ENCODE peak calls at places on chromosomes 1 and 21, in seven cellular contexts. One of them, this sample, is unnamed.

GRCh38 chr1:109875874-109876273 is 34.8 kb upstream of the CSF1 start:
- DNase-seq in adrenal gland: no peak
- DNase-seq in HEK293T: no peak
- DNase-seq in activated B cell treated with CpG ODN at 0.5 μM for 24 hours: no peak
- DNase-seq in activated gamma-delta T cell treated with anti-CD3 and anti-CD28 coated beads, Interleukin-2, amount 50 U/mL, for 16 hours: no peak
- DNase-seq in NCI-H1092 treated with DMSO at 0.1 percent for 48 hours: no peak
- DNase-seq in T-helper 2 cell: no peak
- DNase-seq in this sample: no peak

GRCh38 chr1:229203030-229203751 is 67.7 kb upstream of the RAB4A start:
- DNase-seq in HEK293T: peak
- DNase-seq in activated gamma-delta T cell treated with anti-CD3 and anti-CD28 coated beads, Interleukin-2, amount 50 U/mL, for 16 hours: no peak
- DNase-seq in NCI-H1092 treated with DMSO at 0.1 percent for 48 hours: no peak
- DNase-seq in activated B cell treated with CpG ODN at 0.5 μM for 24 hours: no peak
- DNase-seq in adrenal gland: no peak
- DNase-seq in T-helper 2 cell: peak
- DNase-seq in this sample: peak

GRCh38 chr1:39485046-39485803 is 6.2 kb upstream of the BMP8A start:
- DNase-seq in HEK293T: no peak
- DNase-seq in activated gamma-delta T cell treated with anti-CD3 and anti-CD28 coated beads, Interleukin-2, amount 50 U/mL, for 16 hours: no peak
- DNase-seq in adrenal gland: no peak
- DNase-seq in activated B cell treated with CpG ODN at 0.5 μM for 24 hours: no peak
- DNase-seq in T-helper 2 cell: no peak
- DNase-seq in NCI-H1092 treated with DMSO at 0.1 percent for 48 hours: no peak
- DNase-seq in this sample: no peak

GRCh38 chr1:2971609-2972008 is 49.7 kb upstream of the ACTRT2 start:
- DNase-seq in NCI-H1092 treated with DMSO at 0.1 percent for 48 hours: no peak
- DNase-seq in activated gamma-delta T cell treated with anti-CD3 and anti-CD28 coated beads, Interleukin-2, amount 50 U/mL, for 16 hours: no peak
- DNase-seq in HEK293T: no peak
- DNase-seq in activated B cell treated with CpG ODN at 0.5 μM for 24 hours: peak
- DNase-seq in adrenal gland: no peak
- DNase-seq in T-helper 2 cell: no peak
- DNase-seq in this sample: peak

GRCh38 chr1:233442392-233442791 is 114.9 kb downstream of the MAP3K21 start:
- DNase-seq in T-helper 2 cell: no peak
- DNase-seq in HEK293T: no peak
- DNase-seq in NCI-H1092 treated with DMSO at 0.1 percent for 48 hours: no peak
- DNase-seq in adrenal gland: no peak
- DNase-seq in activated gamma-delta T cell treated with anti-CD3 and anti-CD28 coated beads, Interleukin-2, amount 50 U/mL, for 16 hours: no peak
- DNase-seq in activated B cell treated with CpG ODN at 0.5 μM for 24 hours: no peak
- DNase-seq in this sample: no peak

GRCh38 chr21:37987668-37988067 is 71.4 kb upstream of the KCNJ6 start:
- DNase-seq in T-helper 2 cell: no peak
- DNase-seq in adrenal gland: no peak
- DNase-seq in NCI-H1092 treated with DMSO at 0.1 percent for 48 hours: no peak
- DNase-seq in activated gamma-delta T cell treated with anti-CD3 and anti-CD28 coated beads, Interleukin-2, amount 50 U/mL, for 16 hours: no peak
- DNase-seq in activated B cell treated with CpG ODN at 0.5 μM for 24 hours: no peak
- DNase-seq in HEK293T: no peak
- DNase-seq in this sample: no peak

GRCh38 chr21:34890724-34891609 is 158.1 kb downstream of the RUNX1 start:
- DNase-seq in activated B cell treated with CpG ODN at 0.5 μM for 24 hours: peak
- DNase-seq in adrenal gland: no peak
- DNase-seq in NCI-H1092 treated with DMSO at 0.1 percent for 48 hours: no peak
- DNase-seq in activated gamma-delta T cell treated with anti-CD3 and anti-CD28 coated beads, Interleukin-2, amount 50 U/mL, for 16 hours: no peak
- DNase-seq in T-helper 2 cell: no peak
- DNase-seq in HEK293T: no peak
- DNase-seq in this sample: no peak

GRCh38 chr1:244313346-244313745 is 138.4 kb downstream of the ADSS2 start:
- DNase-seq in activated gamma-delta T cell treated with anti-CD3 and anti-CD28 coated beads, Interleukin-2, amount 50 U/mL, for 16 hours: no peak
- DNase-seq in adrenal gland: no peak
- DNase-seq in T-helper 2 cell: no peak
- DNase-seq in NCI-H1092 treated with DMSO at 0.1 percent for 48 hours: no peak
- DNase-seq in activated B cell treated with CpG ODN at 0.5 μM for 24 hours: no peak
- DNase-seq in HEK293T: no peak
- DNase-seq in this sample: no peak

GRCh38 chr1:206935491-206936067 is 10.7 kb downstream of the PIGR start:
- DNase-seq in adrenal gland: no peak
- DNase-seq in activated gamma-delta T cell treated with anti-CD3 and anti-CD28 coated beads, Interleukin-2, amount 50 U/mL, for 16 hours: no peak
- DNase-seq in HEK293T: peak
- DNase-seq in NCI-H1092 treated with DMSO at 0.1 percent for 48 hours: peak
- DNase-seq in activated B cell treated with CpG ODN at 0.5 μM for 24 hours: peak
- DNase-seq in T-helper 2 cell: peak
- DNase-seq in this sample: peak

GRCh38 chr1:26161408-26162219 is 2.7 kb downstream of the FAM110D start:
- DNase-seq in NCI-H1092 treated with DMSO at 0.1 percent for 48 hours: peak
- DNase-seq in HEK293T: peak
- DNase-seq in adrenal gland: peak
- DNase-seq in activated gamma-delta T cell treated with anti-CD3 and anti-CD28 coated beads, Interleukin-2, amount 50 U/mL, for 16 hours: no peak
- DNase-seq in activated B cell treated with CpG ODN at 0.5 μM for 24 hours: peak
- DNase-seq in T-helper 2 cell: peak
- DNase-seq in this sample: peak

This sample was measured in glutamatergic neuron.